ENCODE peak calls at places on chromosomes 2 and 18, in eight cellular contexts. Y is GM23248, I is astrocyte, S is HepG2, N is endothelial cell of umbilical vein, F is mammary epithelial cell, A is OCI-LY7, H is IMR-90. L is an unnamed sample. For H4K20me1, the result is how much of the 10 kb centered on the place peaks cover.

GRCh38 chr2:112092286-112093041 is 37.4 kb downstream of the TMEM87B start:
- DNase-seq in A (no peak), S (no peak), Y (peak), F (peak), I (peak), H (peak), N (peak), L (peak)

GRCh38 chr18:824179-824578 is 12.1 kb upstream of the YES1 start:
- DNase-seq in H (no peak), N (no peak), Y (no peak), F (peak), S (peak), I (no peak), A (no peak), L (no peak)

GRCh38 chr2:105769504-105769903 is 24.8 kb downstream of the NCK2 start:
- DNase-seq in F (no peak), S (no peak), Y (no peak), H (no peak), A (no peak), N (no peak), I (no peak), L (no peak)

GRCh38 chr2:40304340-40304739 is 147.6 kb downstream of the SLC8A1 start:
- DNase-seq in N (no peak), F (no peak), S (no peak), A (no peak), Y (peak), I (peak), H (no peak), L (peak)

GRCh38 chr2:20675701-20676352 is 8.9 kb downstream of the GDF7 start:
- DNase-seq in Y (peak), A (peak), I (no peak), H (no peak), F (no peak), N (no peak), S (peak), L (no peak)

GRCh38 chr2:207202645-207203044 is 36.9 kb upstream of the KLF7 start:
- DNase-seq in N (peak), S (peak), A (no peak), I (peak), F (peak), H (peak), Y (peak), L (peak)

GRCh38 chr18:23166863-23167531 is 31.7 kb downstream of the CABLES1 start:
- DNase-seq in A (no peak), Y (peak), H (no peak), I (no peak), S (no peak), N (peak), F (no peak), L (no peak)

GRCh38 chr2:108392029-108392428 is 14.3 kb downstream of the SULT1C4 start:
- DNase-seq in I (no peak), S (peak), H (no peak), N (no peak), A (no peak), F (no peak), Y (no peak), L (no peak)

GRCh38 chr2:45826476-45826875 is 175.0 kb downstream of the PRKCE start:
- DNase-seq in Y (no peak), F (no peak), S (no peak), N (no peak), I (no peak), A (no peak), H (no peak), L (no peak)

GRCh38 chr18:49238433-49239042 is 221.9 kb downstream of the DYM start:
- DNase-seq in F (no peak), S (peak), H (peak), N (peak), Y (peak), A (peak), I (no peak), L (peak)
- H2AFZ ChIP-seq in F (no peak), S (no peak), H (no peak), N (no peak), Y (no peak), A (no peak), I (no peak), L (no peak)

DNA sequence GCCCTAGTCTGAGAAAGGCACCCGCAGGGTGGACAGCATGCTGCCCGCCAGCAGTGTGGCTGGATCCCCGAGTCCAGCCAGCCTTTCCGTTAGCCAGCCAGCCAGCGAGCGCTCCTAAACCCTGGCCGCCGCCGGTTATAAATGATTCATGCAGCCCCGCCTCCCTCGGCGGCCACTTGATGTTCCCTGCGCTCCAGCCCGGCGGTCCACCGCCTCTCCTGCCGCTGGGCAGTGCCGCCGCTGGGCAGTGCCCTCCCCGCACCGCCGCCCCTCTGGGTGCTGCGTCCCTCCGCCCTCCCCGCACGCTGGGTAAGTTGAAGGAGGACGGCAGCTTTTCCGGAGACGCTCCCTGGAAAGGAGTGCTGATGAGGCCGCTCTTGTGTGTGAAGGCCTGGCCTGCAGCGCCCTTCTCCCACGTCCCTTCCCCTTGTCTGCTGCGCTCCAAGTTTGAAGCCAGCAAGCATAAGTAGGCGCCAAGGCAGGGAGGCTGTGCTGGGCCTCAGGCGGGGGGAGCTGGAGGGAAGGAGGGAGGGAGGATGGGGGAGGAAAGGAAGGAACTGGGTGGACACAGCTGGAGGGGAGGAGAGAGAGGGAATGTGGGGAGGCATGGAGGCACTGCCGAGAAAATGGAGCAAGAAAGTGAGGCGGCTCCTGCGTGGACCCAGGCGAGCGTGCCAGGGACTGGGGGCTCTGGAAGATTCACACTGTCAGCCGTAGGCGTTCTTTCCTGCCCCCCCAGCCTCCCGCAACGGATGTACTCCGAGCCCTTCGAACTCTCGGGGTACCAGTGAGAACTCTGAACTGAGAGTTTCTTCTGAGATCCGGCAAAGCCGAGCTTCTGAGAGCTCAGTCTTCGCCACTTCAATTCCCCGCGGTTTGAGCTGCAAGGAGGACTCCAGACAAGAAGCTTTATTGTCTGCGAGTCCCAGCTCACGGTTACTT is 131.9 kb downstream of the GLI2 start:
- DNase-seq in F (peak), I (peak), A (no peak), H (peak), Y (peak), N (peak), S (no peak), L (peak)
- H4K20me1 ChIP-seq in F (under half), I (half or more), A (under half), H (half or more), Y (under half), N (under half), S (under half), L (under half)

DNA sequence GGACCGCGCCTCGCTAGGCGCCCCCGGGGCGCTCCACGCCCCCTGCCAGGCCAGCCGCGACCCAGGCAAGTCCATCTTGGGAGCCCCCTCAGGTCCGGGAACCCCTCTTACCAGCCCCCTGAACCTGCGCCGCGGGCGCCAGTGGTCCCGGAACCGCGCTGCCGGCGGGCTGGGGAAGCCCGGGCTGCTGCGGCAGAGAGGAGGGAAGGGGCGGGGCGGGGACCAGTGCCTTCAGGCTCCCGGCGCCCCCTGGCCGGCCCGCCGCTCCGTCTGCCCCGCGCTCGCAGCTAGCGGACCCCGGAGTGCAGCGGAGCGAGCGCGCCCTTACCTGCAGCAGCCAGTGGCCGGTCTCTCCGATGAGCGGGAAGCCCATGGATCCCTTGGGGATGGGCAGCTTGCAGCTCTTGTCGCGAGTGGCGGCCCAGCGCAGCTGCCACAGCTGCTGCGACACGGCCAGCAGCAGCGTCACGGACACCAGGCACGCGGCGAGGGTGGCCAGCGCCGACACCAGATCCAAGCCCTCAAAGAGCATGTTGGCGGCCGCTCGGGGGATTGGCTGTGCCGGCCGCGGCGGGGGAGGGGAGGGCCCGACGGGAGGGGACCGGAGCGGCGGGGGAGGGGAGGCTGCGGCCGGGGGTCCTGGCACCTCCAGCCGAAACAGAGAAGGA is at the start of gene CYP26B1:
- DNase-seq in N (peak), H (no peak), A (no peak), S (no peak), I (no peak), F (no peak), Y (peak), L (no peak)
- H2AFZ ChIP-seq in N (peak), H (peak), A (no peak), S (no peak), I (peak), F (peak), Y (peak), L (no peak)

GRCh38 chr18:62799977-62800376 is 84.6 kb downstream of the PHLPP1 start:
- DNase-seq in H (no peak), I (no peak), A (no peak), F (no peak), N (no peak), S (no peak), Y (no peak), L (no peak)
- H4K20me1 ChIP-seq in H (under half), I (under half), A (under half), F (under half), N (under half), S (under half), Y (under half), L (under half)

GRCh38 chr2:190802133-190802532 is 78.5 kb upstream of the GLS start:
- DNase-seq in I (no peak), N (no peak), S (no peak), H (no peak), F (no peak), A (no peak), Y (no peak), L (no peak)

GRCh38 chr2:190802810-190803209 is 77.8 kb upstream of the GLS start:
- DNase-seq in S (no peak), A (no peak), H (no peak), I (no peak), Y (no peak), N (no peak), F (no peak), L (no peak)

GRCh38 chr2:190805843-190806242 is 74.8 kb upstream of the GLS start:
- DNase-seq in I (no peak), A (no peak), S (no peak), Y (no peak), H (no peak), N (no peak), F (no peak), L (no peak)

GRCh38 chr2:190805126-190805525 is 75.5 kb upstream of the GLS start:
- DNase-seq in N (no peak), F (no peak), Y (no peak), S (no peak), I (no peak), A (no peak), H (no peak), L (no peak)

DNA sequence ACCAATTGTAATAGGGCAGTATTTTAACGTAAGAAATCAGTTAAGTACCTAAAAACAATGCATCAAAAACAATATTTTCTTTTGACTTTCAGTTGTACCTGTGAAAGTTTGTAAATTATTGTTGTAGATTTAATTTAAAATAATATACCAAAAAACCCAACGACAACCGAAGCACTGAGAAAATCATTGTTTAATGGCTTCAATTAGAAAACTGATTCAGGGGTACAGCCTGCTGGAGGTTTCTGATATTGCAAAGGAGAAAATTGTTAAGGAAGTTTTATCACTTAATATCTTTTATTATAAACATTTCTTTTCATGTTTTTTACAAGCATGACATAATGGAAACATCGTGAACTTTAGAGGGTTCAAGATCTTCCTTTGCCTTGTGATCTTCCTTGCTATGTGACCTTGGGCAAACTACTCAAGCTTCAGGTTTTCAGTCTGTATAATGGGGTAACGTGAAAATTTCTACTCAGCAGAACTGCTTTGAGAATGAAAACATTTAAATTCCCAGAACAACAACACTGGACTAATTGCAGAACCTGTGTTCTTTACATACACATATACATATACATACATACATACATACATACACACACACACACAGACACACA is 76.3 kb upstream of the GLS start:
- DNase-seq in F (no peak), I (no peak), S (no peak), Y (peak), A (no peak), N (peak), H (peak), L (peak)
- H2AFZ ChIP-seq in F (no peak), I (no peak), S (no peak), Y (peak), A (no peak), N (peak), H (no peak), L (no peak)

GRCh38 chr18:34802938-34803337 is 92.8 kb downstream of the DTNA start:
- DNase-seq in I (peak), N (no peak), H (peak), A (no peak), F (no peak), Y (peak), S (no peak), L (peak)
- H4K20me1 ChIP-seq in I (under half), N (under half), H (under half), A (under half), F (under half), Y (under half), S (under half), L (under half)